ENCODE peak calls at places on chromosomes 4 and X, in five cellular contexts. C is AG10803, O is esophagus squamous epithelium, N is OCI-LY7, M is Peyer's patch. H is an unnamed sample.

GRCh38 chr4:99715286-99715685 is 57.7 kb upstream of the C4orf54 start:
- DNase-seq in N (no peak), C (no peak), M (no peak), O (no peak), H (no peak)

GRCh38 chrX:120761810-120762209 is 113.9 kb downstream of the CT47B1 start:
- DNase-seq in M (no peak), O (no peak), N (no peak), C (peak; percentile 96), H (no peak)

GRCh38 chr4:151117371-151117962 is 18.0 kb downstream of the RPS3A start:
- DNase-seq in N (peak; percentile 71), O (no peak), C (peak; percentile 64), M (peak; percentile 42), H (peak; percentile 72)

GRCh38 chr4:3288571-3289094 is 4.2 kb upstream of the RGS12 start:
- DNase-seq in M (no peak), N (no peak), C (no peak), O (no peak), H (no peak)

GRCh38 chr4:140076307-140076706 is 77.7 kb downstream of the MAML3 start:
- DNase-seq in O (no peak), M (no peak), N (no peak), C (no peak), H (no peak)

GRCh38 chr4:32789026-32789608 is 2068.9 kb downstream of the PCDH7 start:
- DNase-seq in M (no peak), N (no peak), O (no peak), C (no peak), H (no peak)

GRCh38 chr4:157040380-157040779 is 35.6 kb upstream of the GLRB start:
- DNase-seq in M (no peak), N (no peak), O (no peak), C (no peak), H (no peak)

GRCh38 chr4:46392421-46392820 is 2.5 kb upstream of the GABRA2 start:
- DNase-seq in N (no peak), O (no peak), C (no peak), M (no peak), H (no peak)

GRCh38 chr4:122152699-122153328 is 683 bp downstream of the BLTP1 start:
- DNase-seq in M (peak; percentile 38), N (peak; percentile 52), C (peak; percentile 22), O (no peak), H (peak; percentile 43)

GRCh38 chr4:53987761-53988171 is 76.6 kb downstream of the CHIC2 start:
- DNase-seq in M (no peak), C (peak; percentile 48), N (no peak), O (no peak), H (no peak)

GRCh38 chrX:19758536-19758935 is 128.9 kb downstream of the SH3KBP1 start:
- DNase-seq in N (peak; percentile 76), C (no peak), M (no peak), O (no peak), H (no peak)

GRCh38 chr4:146640021-146640425 is 1.3 kb downstream of the POU4F2 start:
- DNase-seq in C (no peak), O (no peak), M (no peak), N (no peak), H (no peak)

GRCh38 chrX:16603822-16604221 is 46.1 kb upstream of the S100G start:
- DNase-seq in M (no peak), N (no peak), C (peak; percentile 11), O (no peak), H (no peak)

GRCh38 chr4:2366252-2367192 is 51.9 kb downstream of the ZFYVE28 start:
- DNase-seq in O (no peak), N (no peak), C (no peak), M (no peak), H (no peak)

GRCh38 chr4:152342293-152342692 is 193.6 kb downstream of the FBXW7 start:
- DNase-seq in O (no peak), N (no peak), M (no peak), C (no peak), H (no peak)

GRCh38 chrX:100872161-100872560 is 2.0 kb downstream of the NOX1 start:
- DNase-seq in M (no peak), O (no peak), N (no peak), C (peak; percentile 8), H (no peak)

GRCh38 chr4:169791527-169792156 is 33.9 kb upstream of the HPF1 start:
- DNase-seq in N (no peak), M (no peak), C (peak; percentile 63), O (no peak), H (no peak)

GRCh38 chrX:19906293-19906692 is 18.9 kb upstream of the SH3KBP1 start:
- DNase-seq in O (no peak), N (no peak), M (no peak), C (no peak), H (no peak)

GRCh38 chr4:16775411-16776154 is 122.9 kb downstream of the LDB2 start:
- DNase-seq in O (no peak), N (no peak), M (no peak), C (no peak), H (no peak)

GRCh38 chr4:102008711-102009110 is 218.2 kb downstream of the BANK1 start:
- DNase-seq in C (no peak), M (no peak), N (no peak), O (no peak), H (no peak)

GRCh38 chr4:88007304-88008132 is at the start of gene PKD2:
- DNase-seq in C (peak; percentile 81), O (no peak), N (peak; percentile 59), M (peak; percentile 52), H (peak; percentile 93)

GRCh38 chr4:82799006-82799881 is 648 bp upstream of the SCD5 start:
- DNase-seq in O (no peak), M (no peak), N (no peak), C (no peak), H (peak; percentile 48)

GRCh38 chr4:154626793-154627484 is 14.5 kb upstream of the FGG start:
- DNase-seq in N (peak; percentile 24), M (peak; percentile 23), C (peak; percentile 5), O (no peak), H (peak; percentile 79)

GRCh38 chrX:47231167-47231566 is 1.6 kb upstream of the USP11 start:
- DNase-seq in O (no peak), C (no peak), N (no peak), M (no peak), H (no peak)

GRCh38 chrX:68834371-68835103 is 5.7 kb downstream of the EFNB1 start:
- DNase-seq in O (no peak), N (no peak), M (peak; percentile 9), C (no peak), H (no peak)

GRCh38 chrX:119512145-119512800 is 44.0 kb downstream of the SLC25A5 start:
- DNase-seq in C (peak; percentile 67), N (peak; percentile 62), M (no peak), O (no peak), H (peak; percentile 60)
- TF ChIP-seq CTCF in C (peak; percentile 76), N (peak; percentile 63), M (peak; percentile 45), O (peak; percentile 69), H (peak; percentile 58)

GRCh38 chrX:153412746-153413720 is 1.8 kb downstream of the ZFP92 start:
- DNase-seq in N (no peak), O (no peak), C (no peak), M (no peak), H (no peak)
- TF ChIP-seq CTCF in N (no peak), O (no peak), C (no peak), M (no peak), H (peak; percentile 3)

GRCh38 chr4:89486673-89487072 is 179.1 kb upstream of the GPRIN3 start:
- DNase-seq in N (no peak), O (no peak), M (no peak), C (no peak), H (no peak)

GRCh38 chr4:89486042-89486441 is 178.4 kb upstream of the GPRIN3 start:
- DNase-seq in C (peak; percentile 42), O (no peak), M (no peak), N (no peak), H (peak; percentile 44)

GRCh38 chr4:89482926-89483595 is 175.5 kb upstream of the GPRIN3 start:
- DNase-seq in M (no peak), C (no peak), O (no peak), N (no peak), H (no peak)

DNA sequence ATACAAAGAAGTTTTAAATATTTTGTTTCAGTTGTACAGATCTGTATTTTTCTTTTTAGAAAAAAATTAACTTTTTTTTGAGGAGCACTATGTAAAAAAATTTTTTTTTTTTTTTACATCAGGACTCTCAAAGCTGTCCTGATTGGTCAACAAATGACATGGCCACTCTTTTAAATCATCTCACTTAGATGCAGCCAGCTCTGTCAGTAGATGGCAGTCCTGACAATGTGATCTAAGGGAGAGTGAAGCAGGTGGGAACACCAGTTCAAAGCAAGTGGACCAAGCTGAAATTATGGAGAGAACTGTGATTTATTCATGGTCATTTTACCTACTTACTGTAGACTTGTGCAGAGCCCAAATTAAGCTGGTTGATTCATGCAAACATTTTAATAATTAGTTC is 174.6 kb upstream of the GPRIN3 start:
- DNase-seq in C (peak; percentile 22), O (no peak), N (peak; percentile 31), M (no peak), H (peak; percentile 42)
- TF ChIP-seq CTCF in C (no peak), O (no peak), N (peak; percentile 65), M (no peak), H (peak; percentile 51)

GRCh38 chrX:102840871-102841705 is 96.0 kb upstream of the RAB40AL start:
- DNase-seq in O (no peak), M (no peak), C (peak; percentile 5), N (no peak), H (no peak)
- TF ChIP-seq CTCF in O (no peak), M (no peak), C (peak; percentile 4), N (peak; percentile 51), H (peak; percentile 17)

H was measured in GM13977.